ENCODE peak calls at places on chromosomes 2 and 18, in seven cellular contexts. E is aorta, K is thyroid gland, I is astrocyte, T is endothelial cell of umbilical vein, N is HCT116, H is tibial artery. C is an unnamed sample. For H3K27me3, the result is how much of the 10 kb centered on the place peaks cover.

GRCh38 chr2:105454801-105455485 is 56.1 kb upstream of the FHL2 start:
- DNase-seq in E (peak), K (peak), I (peak), T (peak), N (peak), H (no peak), C (no peak)

GRCh38 chr2:12861344-12861942 is 144.7 kb downstream of the TRIB2 start:
- DNase-seq in E (no peak), K (no peak), I (peak), T (peak), N (no peak), H (no peak), C (no peak)

GRCh38 chr2:61959381-61960293 is 54.2 kb downstream of the COMMD1 start:
- DNase-seq in E (no peak), K (no peak), I (no peak), T (no peak), N (no peak), H (no peak), C (no peak)

GRCh38 chr2:161546635-161547034 is 77.6 kb upstream of the SLC4A10 start:
- DNase-seq in E (no peak), K (no peak), I (no peak), T (no peak), N (no peak), H (no peak), C (no peak)

GRCh38 chr2:56128235-56128634 is 55.6 kb upstream of the CCDC85A start:
- DNase-seq in E (no peak), K (no peak), I (no peak), T (no peak), N (no peak), H (no peak), C (no peak)

GRCh38 chr2:27191107-27191829 is 20.6 kb upstream of the ATRAID start:
- DNase-seq in E (no peak), K (peak), I (no peak), T (peak), N (peak), H (no peak), C (peak)

GRCh38 chr2:199713746-199714145 is 137.2 kb downstream of the FTCDNL1 start:
- DNase-seq in E (no peak), K (no peak), I (no peak), T (no peak), N (no peak), H (no peak), C (no peak)

GRCh38 chr18:54033087-54033486 is 191.4 kb downstream of the MBD2 start:
- DNase-seq in E (no peak), K (no peak), I (no peak), T (no peak), N (no peak), H (no peak), C (no peak)

GRCh38 chr18:72375628-72376027 is 168.5 kb downstream of the CBLN2 start:
- DNase-seq in E (no peak), K (no peak), I (peak), T (no peak), N (no peak), H (no peak), C (no peak)

GRCh38 chr2:215895330-215895729 is 118.0 kb downstream of the MREG start:
- DNase-seq in E (no peak), K (no peak), I (no peak), T (no peak), N (no peak), H (no peak), C (no peak)

GRCh38 chr2:148124271-148124670 is 103.4 kb downstream of the MBD5 start:
- DNase-seq in E (no peak), K (no peak), I (peak), T (no peak), N (no peak), H (no peak), C (no peak)

DNA sequence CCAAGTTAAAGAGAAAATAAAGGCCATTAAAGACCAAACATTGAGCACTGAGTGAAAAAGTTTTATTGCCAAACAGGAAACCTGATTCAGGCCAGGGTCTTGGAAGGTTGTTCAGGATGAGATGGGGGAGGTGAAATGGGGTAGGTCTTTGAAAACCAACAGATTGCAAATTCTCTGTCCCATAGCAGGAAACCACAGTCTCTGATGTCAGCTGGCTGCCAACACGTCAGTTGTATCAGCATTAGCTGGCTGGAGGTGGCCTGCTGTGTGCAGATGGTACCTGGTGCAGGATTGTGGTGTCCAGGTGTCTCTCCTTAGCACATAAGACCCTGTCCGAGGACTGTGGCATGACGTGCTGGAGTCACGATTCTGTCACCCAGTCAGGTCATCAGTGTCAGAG is 106.3 kb downstream of the MSH2 start:
- DNase-seq in E (no peak), K (no peak), I (no peak), T (peak), N (no peak), H (no peak), C (no peak)
- H3K4me3 ChIP-seq in E (no peak), K (no peak), I (no peak), T (no peak), N (no peak), H (no peak), C (no peak)

DNA sequence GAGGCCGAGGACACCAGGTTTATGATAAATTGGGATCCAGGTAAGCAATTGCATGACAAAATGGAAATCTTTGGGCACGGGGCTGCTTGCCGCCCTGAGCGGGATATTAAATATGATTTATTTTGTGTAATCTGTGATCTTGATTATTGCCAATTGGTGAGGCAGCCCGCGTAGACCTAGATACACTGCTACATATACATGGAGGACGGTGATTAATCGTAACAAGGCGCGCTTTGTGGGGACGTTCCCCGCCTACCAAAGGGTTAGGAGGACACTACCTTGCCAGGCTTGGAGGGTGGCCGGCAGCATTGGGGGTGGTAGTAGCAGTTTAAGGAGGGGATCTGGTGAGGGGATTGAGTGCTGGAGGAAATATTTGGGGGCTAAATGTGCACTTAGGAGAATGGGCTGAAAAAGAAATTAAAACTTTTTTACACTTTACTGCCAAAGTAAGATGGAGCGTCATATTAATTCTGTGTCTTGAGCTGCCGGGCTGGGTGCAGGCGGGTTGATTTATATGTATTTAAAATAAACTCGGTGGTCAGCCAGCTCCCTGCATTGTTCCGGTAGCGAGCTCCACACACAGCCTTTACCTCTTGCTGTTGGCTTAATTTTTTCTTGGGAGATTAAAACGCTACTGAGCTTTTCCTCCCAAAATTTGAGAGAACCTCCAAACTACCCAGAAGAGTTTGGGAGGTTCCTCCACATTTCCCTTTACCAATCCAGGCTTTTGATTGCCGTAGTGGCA is 4.1 kb downstream of the HOXD3 start:
- DNase-seq in E (no peak), K (no peak), I (peak), T (no peak), N (no peak), H (no peak), C (no peak)
- H3K27me3 ChIP-seq in E (under half), K (half or more), I (half or more), T (under half), N (under half), H (under half), C (half or more)

GRCh38 chr2:128206245-128206644 is 112.4 kb downstream of the HS6ST1 start:
- DNase-seq in E (no peak), K (no peak), I (no peak), T (no peak), N (no peak), H (no peak), C (no peak)
- H3K4me3 ChIP-seq in E (no peak), K (no peak), I (no peak), T (no peak), N (no peak), H (no peak), C (no peak)

GRCh38 chr18:11733031-11733430 is 44.0 kb downstream of the GNAL start:
- DNase-seq in E (peak), K (peak), I (peak), T (peak), N (peak), H (peak), C (peak)
- H3K27me3 ChIP-seq in E (under half), K (under half), I (under half), T (under half), N (under half), H (under half), C (under half)

DNA sequence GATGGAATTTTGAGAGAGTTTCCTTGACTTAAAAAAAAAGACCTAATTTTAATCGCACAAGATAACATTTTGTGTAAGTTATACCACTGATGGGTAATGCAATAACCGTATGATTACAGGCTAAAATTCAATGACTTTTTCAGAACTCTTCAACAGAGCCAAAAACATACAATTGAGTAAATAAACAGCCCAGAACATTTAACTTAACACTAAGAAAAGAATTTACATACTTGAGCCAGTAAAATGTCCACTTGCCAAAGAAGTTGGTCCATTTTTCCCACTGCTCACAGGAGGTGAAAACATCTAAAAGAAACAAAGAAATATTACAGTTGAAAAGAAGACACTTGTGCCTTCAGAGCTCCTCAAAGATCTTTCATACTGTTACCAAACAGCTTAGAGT is 2.9 kb downstream of the TCF4 start:
- DNase-seq in E (no peak), K (no peak), I (no peak), T (peak), N (no peak), H (no peak), C (no peak)
- H3K4me3 ChIP-seq in E (peak), K (no peak), I (peak), T (peak), N (no peak), H (peak), C (no peak)

GRCh38 chr2:118830886-118831285 is 16.6 kb downstream of the EN1 start:
- DNase-seq in E (no peak), K (no peak), I (no peak), T (no peak), N (no peak), H (no peak), C (no peak)

GRCh38 chr2:118832791-118833715 is 14.4 kb downstream of the EN1 start:
- DNase-seq in E (no peak), K (no peak), I (no peak), T (no peak), N (no peak), H (no peak), C (no peak)

GRCh38 chr2:118830121-118830520 is 17.3 kb downstream of the EN1 start:
- DNase-seq in E (no peak), K (no peak), I (peak), T (no peak), N (no peak), H (no peak), C (no peak)

GRCh38 chr2:118833716-118834439 is 13.6 kb downstream of the EN1 start:
- DNase-seq in E (no peak), K (no peak), I (no peak), T (no peak), N (no peak), H (no peak), C (no peak)

GRCh38 chr2:118832071-118832790 is 15.2 kb downstream of the EN1 start:
- DNase-seq in E (no peak), K (no peak), I (no peak), T (no peak), N (no peak), H (no peak), C (no peak)
- H3K27me3 ChIP-seq in E (under half), K (under half), I (under half), T (half or more), N (under half), H (under half), C (half or more)

DNA sequence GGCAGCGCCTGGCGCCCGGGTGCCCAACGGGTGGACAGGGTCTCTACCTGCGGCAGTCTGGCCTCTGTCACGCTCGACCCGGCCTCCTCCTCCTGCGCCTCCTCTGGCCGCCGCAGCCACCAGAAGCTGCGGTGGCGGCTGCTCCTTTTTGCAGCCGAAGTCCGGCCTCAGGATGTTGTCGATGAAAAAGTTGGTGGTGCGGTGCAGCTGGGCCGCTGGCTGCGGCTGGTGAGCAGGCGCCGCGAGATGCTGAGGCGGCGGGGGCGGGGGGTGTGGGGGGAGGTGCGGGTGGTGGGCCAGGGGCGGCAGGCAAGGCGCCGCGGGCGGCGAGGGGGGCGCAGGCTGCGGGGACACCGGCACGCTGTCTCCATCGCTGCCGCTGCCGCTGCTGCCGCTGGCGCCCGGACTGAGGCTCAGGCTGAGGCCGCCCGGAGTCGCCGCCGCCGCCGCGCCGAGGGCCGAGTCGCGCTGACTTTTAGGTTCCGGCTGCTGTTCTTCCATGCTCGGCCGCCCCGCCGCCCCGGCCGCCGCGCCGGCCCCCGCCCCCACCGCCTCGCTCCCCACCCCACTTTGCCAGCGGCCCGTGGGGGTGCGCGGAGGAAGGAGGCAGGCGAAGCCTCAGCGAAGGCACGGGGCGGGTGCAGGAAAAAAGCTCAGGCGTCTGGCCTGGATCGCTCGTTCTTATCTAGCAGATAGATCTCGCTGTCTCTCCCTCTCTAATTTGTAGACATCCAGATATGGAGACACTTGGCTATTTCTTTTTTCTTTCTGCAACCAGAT is 591 bp downstream of the EN1 start:
- DNase-seq in E (no peak), K (no peak), I (no peak), T (no peak), N (no peak), H (no peak), C (no peak)
- H3K4me3 ChIP-seq in E (peak), K (no peak), I (peak), T (no peak), N (no peak), H (peak), C (peak)